ENCODE peak calls at places on chromosome 2, in nine cellular contexts. J is IMR-90; E is right lobe of liver; G is PC-3; O is colonic mucosa; R is GM12878; S is tibial nerve; D is body of pancreas; W is CD8-positive, alpha-beta T cell. B is an unnamed sample. For H3K4me1, the result is how much of the 10 kb centered on the place peaks cover.

GRCh38 chr2:136238552-136239346 is 120.8 kb upstream of the CXCR4 start:
- DNase-seq in W (peak), S (peak), O (no peak), D (no peak), J (peak), G (peak), E (no peak), R (peak), B (no peak)

GRCh38 chr2:23445450-23445868 is 60.5 kb downstream of the KLHL29 start:
- DNase-seq in W (no peak), D (no peak), J (peak), R (no peak), G (peak), E (no peak), O (no peak), S (no peak), B (no peak)

GRCh38 chr2:61017556-61018318 is at the start of the genes PEX13 and PUS10:
- DNase-seq in J (peak), W (peak), G (peak), D (peak), S (peak), O (peak), R (peak), E (peak), B (peak)

GRCh38 chr2:20997953-20998722 is 45.7 kb downstream of the APOB start:
- DNase-seq in D (no peak), W (no peak), E (no peak), O (no peak), G (no peak), R (no peak), J (no peak), S (no peak), B (no peak)

GRCh38 chr2:72921088-72921851 is 4.0 kb downstream of the EMX1 start:
- DNase-seq in O (no peak), R (no peak), E (no peak), J (no peak), S (no peak), W (no peak), G (no peak), D (no peak), B (no peak)

GRCh38 chr2:105299290-105299689 is 30.2 kb downstream of the TGFBRAP1 start:
- DNase-seq in E (no peak), G (no peak), S (no peak), R (no peak), W (no peak), J (no peak), O (no peak), D (no peak), B (no peak)

GRCh38 chr2:27509326-27509725 is 12.7 kb downstream of the GCKR start:
- DNase-seq in G (no peak), D (no peak), R (no peak), J (peak), E (no peak), S (no peak), O (no peak), W (no peak), B (no peak)

GRCh38 chr2:151795646-151796240 is 32.5 kb downstream of the ARL5A start:
- DNase-seq in G (no peak), D (no peak), W (no peak), J (peak), O (no peak), S (no peak), E (no peak), R (no peak), B (no peak)

GRCh38 chr2:213306320-213306942 is 22.2 kb downstream of the SPAG16 start:
- DNase-seq in S (peak), J (peak), R (no peak), G (no peak), W (no peak), O (peak), D (peak), E (peak), B (no peak)

GRCh38 chr2:197852127-197852526 is 47.7 kb downstream of the PLCL1 start:
- DNase-seq in W (no peak), O (no peak), J (no peak), G (no peak), S (no peak), R (no peak), D (no peak), E (no peak), B (no peak)

GRCh38 chr2:74871414-74871813 is 37.5 kb downstream of the HK2 start:
- DNase-seq in D (no peak), G (no peak), W (no peak), S (no peak), O (no peak), E (no peak), R (no peak), J (no peak), B (no peak)

GRCh38 chr2:226115102-226115831 is 684.4 kb downstream of the IRS1 start:
- DNase-seq in E (no peak), S (no peak), O (no peak), R (no peak), W (no peak), G (peak), J (peak), D (no peak), B (no peak)

GRCh38 chr2:235191486-235191885 is 239.7 kb downstream of the SH3BP4 start:
- DNase-seq in G (no peak), E (no peak), O (no peak), W (no peak), S (no peak), R (no peak), J (no peak), D (no peak), B (no peak)

GRCh38 chr2:226934546-226935243 is 98.8 kb downstream of the RHBDD1 start:
- DNase-seq in J (no peak), R (no peak), W (no peak), D (no peak), S (no peak), O (no peak), E (no peak), G (no peak), B (no peak)

GRCh38 chr2:201631041-201631440 is 12.3 kb downstream of the TMEM237 start:
- DNase-seq in J (no peak), W (no peak), G (no peak), D (no peak), E (no peak), S (no peak), R (no peak), O (no peak), B (no peak)

GRCh38 chr2:19664651-19665050 is 237.1 kb downstream of the TTC32 start:
- DNase-seq in D (no peak), W (no peak), S (no peak), J (no peak), E (no peak), O (no peak), G (peak), R (no peak), B (no peak)

GRCh38 chr2:54878182-54878581 is 154.7 kb downstream of the EML6 start:
- DNase-seq in R (no peak), G (no peak), D (peak), S (no peak), E (no peak), W (no peak), O (no peak), J (no peak), B (no peak)

GRCh38 chr2:197198890-197199289 is 111.7 kb downstream of the ANKRD44 start:
- DNase-seq in R (peak), E (peak), J (no peak), W (peak), G (no peak), S (peak), D (peak), O (peak), B (no peak)

GRCh38 chr2:191854385-191855372 is 7.8 kb upstream of the CAVIN2 start:
- DNase-seq in E (no peak), O (no peak), R (no peak), S (no peak), D (no peak), W (no peak), G (peak), J (no peak), B (no peak)

GRCh38 chr2:128545829-128546228 is 227.2 kb upstream of the HS6ST1 start:
- DNase-seq in E (no peak), D (no peak), O (no peak), J (no peak), S (no peak), R (no peak), W (no peak), G (no peak), B (no peak)

GRCh38 chr2:148362144-148362796 is 282.3 kb upstream of the EPC2 start:
- DNase-seq in D (no peak), G (no peak), E (no peak), O (no peak), J (no peak), S (no peak), R (no peak), W (no peak), B (no peak)

GRCh38 chr2:200467806-200468686 is 41.8 kb downstream of the KCTD18 start:
- DNase-seq in S (no peak), E (no peak), O (no peak), W (no peak), R (no peak), J (no peak), G (no peak), D (no peak), B (no peak)

GRCh38 chr2:29065479-29065847 is 8.9 kb downstream of the PCARE start:
- DNase-seq in R (no peak), E (no peak), O (no peak), J (no peak), W (no peak), S (no peak), G (no peak), D (no peak), B (no peak)

GRCh38 chr2:173238385-173238784 is 116.3 kb upstream of the CDCA7 start:
- DNase-seq in R (no peak), G (no peak), J (no peak), E (no peak), S (no peak), W (no peak), D (no peak), O (no peak), B (no peak)

GRCh38 chr2:225041871-225042799 is at the start of gene DOCK10:
- DNase-seq in O (peak), W (peak), R (no peak), J (peak), G (peak), S (no peak), E (peak), D (peak), B (no peak)

GRCh38 chr2:79125721-79125985 is 5.4 kb downstream of the REG1A start:
- DNase-seq in J (no peak), E (no peak), S (no peak), D (no peak), W (no peak), O (no peak), R (no peak), G (no peak), B (no peak)

GRCh38 chr2:109098251-109098920 is 30.6 kb upstream of the SH3RF3 start:
- DNase-seq in W (no peak), J (peak), S (no peak), D (no peak), E (no peak), G (peak), O (no peak), R (no peak), B (no peak)

GRCh38 chr2:8802741-8803140 is 34.7 kb downstream of the KIDINS220 start:
- DNase-seq in D (no peak), R (no peak), W (no peak), O (no peak), G (no peak), J (no peak), S (no peak), E (no peak), B (no peak)

GRCh38 chr2:220619525-220620267 is 952.4 kb downstream of the EPHA4 start:
- DNase-seq in W (no peak), G (peak), D (no peak), S (no peak), J (peak), E (no peak), O (peak), R (no peak), B (no peak)

GRCh38 chr2:201656740-201657139 is 13.4 kb upstream of the TMEM237 start:
- DNase-seq in W (no peak), R (no peak), G (no peak), S (no peak), E (no peak), O (no peak), J (no peak), D (no peak), B (no peak)

GRCh38 chr2:49108851-49109250 is 45.5 kb downstream of the FSHR start:
- DNase-seq in J (no peak), G (no peak), O (no peak), W (no peak), D (no peak), E (no peak), R (no peak), S (no peak), B (no peak)

DNA sequence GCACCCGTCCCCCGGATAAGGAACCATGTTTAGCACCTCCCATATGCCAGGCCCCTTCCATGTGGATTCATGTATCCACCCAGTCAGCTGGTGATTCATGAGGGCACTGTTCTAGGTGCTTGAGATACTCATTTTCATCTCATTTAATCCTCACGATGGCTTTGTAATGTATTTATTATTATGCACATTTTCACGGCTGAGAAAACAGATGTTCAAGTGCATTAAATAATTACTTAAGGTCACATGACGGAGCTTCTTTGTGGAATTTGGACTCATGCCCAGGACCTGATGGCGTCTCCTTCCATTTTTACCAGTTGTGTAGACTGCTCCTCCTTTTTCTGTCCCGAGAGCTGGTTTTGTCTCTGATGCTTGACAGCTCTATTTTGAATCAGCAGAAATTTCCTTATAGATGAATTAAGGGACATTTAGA is 72.2 kb upstream of the RBM44 start:
- DNase-seq in S (no peak), D (peak), W (no peak), O (peak), J (peak), G (no peak), R (no peak), E (no peak), B (no peak)
- H3K4me1 ChIP-seq in S (under half), D (under half), W (under half), O (half or more), J (under half), G (under half), R (under half), E (under half), B (half or more)

GRCh38 chr2:218320704-218321336 is 28.5 kb upstream of the TMBIM1 start:
- DNase-seq in W (no peak), G (no peak), D (no peak), R (no peak), J (no peak), O (no peak), S (no peak), E (no peak), B (no peak)

GRCh38 chr2:218319813-218320360 is 27.6 kb upstream of the TMBIM1 start:
- DNase-seq in W (no peak), J (no peak), R (no peak), E (no peak), O (no peak), S (no peak), D (no peak), G (no peak), B (no peak)

GRCh38 chr2:218317832-218318231 is 25.5 kb upstream of the TMBIM1 start:
- DNase-seq in S (no peak), E (no peak), O (no peak), R (no peak), D (no peak), G (no peak), J (no peak), W (no peak), B (no peak)

GRCh38 chr2:218318241-218318640 is 25.9 kb upstream of the TMBIM1 start:
- DNase-seq in D (no peak), E (no peak), W (no peak), O (no peak), R (no peak), S (no peak), J (no peak), G (no peak), B (no peak)

GRCh38 chr2:218317232-218317630 is 24.9 kb upstream of the TMBIM1 start:
- DNase-seq in J (no peak), W (no peak), G (no peak), E (no peak), O (no peak), S (no peak), R (no peak), D (no peak), B (no peak)
- H3K4me3 ChIP-seq in J (no peak), W (peak), G (no peak), E (no peak), O (no peak), S (no peak), R (no peak), D (no peak), B (no peak)

DNA sequence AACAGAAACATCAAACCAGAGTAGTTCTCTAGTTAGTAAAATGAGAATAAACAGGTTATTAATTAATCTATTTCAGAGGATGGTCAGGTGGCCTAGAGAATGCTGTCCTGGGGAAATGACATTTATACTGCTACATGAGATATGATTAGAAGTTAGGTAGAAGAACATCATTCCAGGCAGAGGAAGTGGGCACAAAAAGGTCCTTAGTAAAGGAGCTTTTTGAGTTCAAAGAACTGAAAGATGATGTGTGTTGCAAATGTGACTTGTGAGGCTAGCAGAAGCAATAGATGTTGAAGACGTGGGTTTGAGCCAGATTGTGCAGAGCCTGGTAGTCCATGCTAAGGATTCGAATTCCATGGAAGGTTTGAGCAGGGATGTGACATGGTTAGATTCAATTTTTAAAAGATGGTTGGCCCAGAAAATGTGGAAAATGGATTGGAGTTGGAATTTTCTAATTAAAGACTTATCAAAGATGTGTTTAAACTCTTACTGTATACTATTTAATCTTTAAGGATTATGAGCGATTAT is 34.2 kb downstream of the RAB10 start:
- DNase-seq in S (no peak), R (no peak), E (no peak), W (no peak), D (no peak), G (no peak), J (no peak), O (no peak), B (no peak)
- H3K4me1 ChIP-seq in S (under half), R (under half), E (under half), W (under half), D (under half), G (under half), J (under half), O (under half), B (under half)

DNA sequence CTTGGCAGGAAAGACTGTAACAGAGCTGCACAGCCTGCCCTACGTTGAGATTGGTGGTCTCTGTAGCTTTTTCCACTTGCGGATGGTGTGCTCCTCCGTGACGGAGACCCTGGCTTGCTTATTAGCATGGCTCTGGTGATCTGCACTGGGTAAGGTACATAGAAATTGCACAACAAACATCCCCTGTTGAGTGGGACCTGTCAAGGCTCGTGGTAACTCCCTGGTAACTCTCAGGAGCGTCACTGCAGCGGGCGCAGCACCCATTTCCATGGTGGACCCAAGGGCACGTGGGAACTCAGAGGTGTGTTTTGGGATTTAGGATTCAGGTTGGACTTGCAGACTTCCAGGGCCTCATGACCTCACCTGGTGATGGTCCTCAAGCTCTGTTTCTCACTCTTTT is 1.1 kb downstream of the TRAF3IP1 start:
- DNase-seq in R (no peak), W (no peak), D (no peak), J (no peak), G (no peak), O (no peak), S (no peak), E (no peak), B (no peak)
- H3K4me3 ChIP-seq in R (peak), W (peak), D (no peak), J (peak), G (peak), O (peak), S (peak), E (peak), B (peak)

DNA sequence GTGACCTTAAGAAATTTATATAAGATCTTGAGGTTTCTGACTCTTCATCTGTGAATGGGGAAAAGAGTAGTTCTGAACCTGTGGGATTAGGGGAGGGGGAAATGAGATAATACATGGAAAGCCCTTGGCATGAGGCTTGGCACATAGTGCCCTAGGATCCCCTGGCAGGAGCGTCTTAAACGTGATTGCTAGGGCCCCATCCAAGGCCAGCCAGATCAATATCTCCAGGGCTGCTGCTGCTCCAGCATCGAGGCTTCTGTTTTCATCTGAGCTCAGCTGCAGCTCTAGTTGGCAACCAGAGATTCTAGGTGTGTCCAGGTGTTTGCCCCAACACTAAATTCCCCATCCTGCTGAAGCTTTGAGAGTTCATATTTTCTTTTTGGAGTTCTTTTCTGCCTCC is 71.0 kb downstream of the IL1R2 start:
- DNase-seq in W (no peak), E (no peak), S (no peak), R (no peak), J (no peak), O (no peak), G (no peak), D (no peak), B (peak)
- H3K4me1 ChIP-seq in W (under half), E (half or more), S (under half), R (under half), J (under half), O (under half), G (under half), D (under half), B (half or more)

DNA sequence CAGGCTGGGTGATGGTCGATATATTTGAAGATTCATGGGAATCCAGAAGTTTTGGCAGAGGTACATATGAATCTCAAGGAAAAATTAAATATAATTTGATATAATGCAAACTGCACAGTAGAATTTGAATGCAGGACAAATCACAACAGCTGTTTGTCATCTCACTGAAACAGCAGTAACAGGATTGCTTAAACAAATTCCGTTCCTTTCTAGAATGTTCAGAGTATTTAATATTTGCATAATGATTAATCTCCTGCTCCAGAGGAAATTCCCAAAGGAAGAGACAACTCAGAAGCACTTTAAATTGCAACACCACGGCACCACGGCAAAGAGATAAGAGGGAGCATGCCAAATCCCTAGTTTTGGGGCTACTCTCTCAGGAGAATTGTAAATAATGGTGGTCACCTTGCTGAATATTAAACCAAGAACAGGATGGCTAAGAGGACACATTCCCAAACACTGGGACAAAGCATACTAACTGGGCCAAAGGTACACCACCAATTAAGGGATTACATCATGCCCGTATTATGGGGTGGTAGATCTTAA is 67.8 kb upstream of the MAP4K3 start:
- DNase-seq in W (no peak), E (no peak), S (no peak), J (peak), D (no peak), O (no peak), R (no peak), G (peak), B (no peak)
- H3K4me3 ChIP-seq in W (no peak), E (peak), S (no peak), J (no peak), D (no peak), O (no peak), R (no peak), G (no peak), B (peak)